ENCODE peak calls at places on chromosomes 16 and 17, in four cellular contexts. W, H, O and M are unnamed samples.
A peak's percentile ranks its signal among the peaks of the same experiment; 100 is the strongest.

GRCh38 chr16:72362476-72362875 is 190.5 kb upstream of the PMFBP1 start:
- DNase-seq in W (no peak), H (no peak), O (no peak), M (no peak)

GRCh38 chr16:2820836-2821482 is 3.9 kb downstream of the PRSS21 start:
- DNase-seq in W (no peak), H (no peak), O (no peak), M (no peak)

GRCh38 chr17:44360826-44361225 is 2.8 kb downstream of the FAM171A2 start:
- DNase-seq in W (no peak), H (no peak), O (peak; percentile 54), M (no peak)

GRCh38 chr17:16652847-16653366 is 743 bp downstream of the ZNF624 start:
- DNase-seq in W (no peak), H (no peak), O (no peak), M (no peak)

GRCh38 chr16:50160495-50161164 is 7.5 kb downstream of the TENT4B start:
- DNase-seq in W (no peak), H (no peak), O (peak; percentile 61), M (no peak)

GRCh38 chr16:3207086-3207953 is 19.3 kb downstream of the OR1F1 start:
- DNase-seq in W (no peak), H (no peak), O (no peak), M (no peak)

GRCh38 chr16:67504190-67505021 is 21.1 kb upstream of the AGRP start:
- DNase-seq in W (peak; percentile 65), H (no peak), O (no peak), M (peak; percentile 54)

GRCh38 chr17:32516940-32517711 is 30.3 kb downstream of the CDK5R1 start:
- DNase-seq in W (no peak), H (no peak), O (no peak), M (no peak)

GRCh38 chr16:75351183-75351582 is 82.1 kb downstream of the CFDP1 start:
- DNase-seq in W (no peak), H (no peak), O (peak; percentile 81), M (no peak)

GRCh38 chr16:8753411-8754054 is 43.9 kb downstream of the TMEM186 start:
- DNase-seq in W (no peak), H (no peak), O (no peak), M (no peak)

GRCh38 chr17:73030501-73030911 is 62.0 kb downstream of the SLC39A11 start:
- DNase-seq in W (no peak), H (no peak), O (peak; percentile 82), M (no peak)

GRCh38 chr16:66495440-66495839 is 54.5 kb downstream of the TK2 start:
- DNase-seq in W (no peak), H (no peak), O (no peak), M (no peak)

GRCh38 chr17:8397636-8398035 is at the start of gene RNF222:
- DNase-seq in W (no peak), H (no peak), O (no peak), M (no peak)

GRCh38 chr16:50301626-50302471 is 35.5 kb downstream of the ADCY7 start:
- DNase-seq in W (peak; percentile 63), H (no peak), O (peak; percentile 87), M (no peak)

GRCh38 chr17:4365628-4366311 is 705 bp downstream of the UBE2G1 start:
- DNase-seq in W (peak; percentile 74), H (peak; percentile 53), O (no peak), M (peak; percentile 46)